ENCODE peak calls at places on chromosomes 1 and 21, in ten cellular contexts. K, M, J, P, L, E, T, Q, U and V are unnamed samples.

GRCh38 chr1:244214009-244214967 is 163.2 kb downstream of the ZBTB18 start:
- DNase-seq in J (no peak), T (no peak), U (no peak), K (peak), M (no peak), L (peak), E (no peak), P (peak), Q (no peak), V (peak)

GRCh38 chr1:55640708-55641473 is 425.7 kb upstream of the USP24 start:
- DNase-seq in M (no peak), J (peak), K (peak), U (peak), Q (no peak), T (peak), P (no peak), E (peak), L (peak), V (no peak)

GRCh38 chr1:245292571-245292970 is 137.8 kb downstream of the KIF26B start:
- DNase-seq in M (no peak), T (no peak), U (no peak), E (no peak), K (no peak), J (no peak), L (no peak), P (no peak), Q (no peak), V (no peak)

GRCh38 chr1:214402583-214403216 is 121.7 kb downstream of the SMYD2 start:
- DNase-seq in U (no peak), E (no peak), M (no peak), P (peak), K (no peak), J (no peak), T (no peak), L (peak), Q (no peak), V (no peak)

GRCh38 chr1:47918257-47918867 is 78.8 kb downstream of the TRABD2B start:
- DNase-seq in T (no peak), Q (peak), U (no peak), L (no peak), K (no peak), P (no peak), E (no peak), J (no peak), M (no peak), V (no peak)

GRCh38 chr1:179448429-179449149 is 82.8 kb downstream of the AXDND1 start:
- DNase-seq in T (no peak), E (no peak), P (no peak), Q (no peak), M (no peak), K (no peak), J (no peak), L (no peak), U (no peak), V (no peak)

GRCh38 chr1:221462345-221462744 is 279.5 kb downstream of the DUSP10 start:
- DNase-seq in M (no peak), U (no peak), T (no peak), L (no peak), P (no peak), E (no peak), J (no peak), Q (no peak), K (no peak), V (no peak)

GRCh38 chr1:25520446-25521061 is 22.9 kb upstream of the LDLRAP1 start:
- DNase-seq in M (peak), Q (peak), T (peak), U (peak), E (peak), P (peak), K (peak), J (no peak), L (peak), V (peak)

GRCh38 chr1:150619576-150620509 is 9.6 kb downstream of the ENSA start:
- DNase-seq in K (no peak), P (peak), Q (no peak), J (no peak), U (no peak), E (no peak), T (no peak), L (peak), M (no peak), V (peak)

GRCh38 chr1:33163621-33164071 is 18.2 kb downstream of the TRIM62 start:
- DNase-seq in M (no peak), L (no peak), U (no peak), T (no peak), P (peak), E (no peak), J (no peak), K (no peak), Q (no peak), V (peak)

GRCh38 chr21:35202431-35202830 is 153.3 kb upstream of the RUNX1 start:
- DNase-seq in K (no peak), J (no peak), U (no peak), M (no peak), E (no peak), Q (no peak), T (no peak), P (peak), L (no peak), V (no peak)